ENCODE peak calls at places on chromosomes 16 and 17, in six cellular contexts. G, J, B, Y, U and H are unnamed samples.

GRCh38 chr16:87489434-87490045 is 3.3 kb downstream of the ZCCHC14 start:
- DNase-seq in U (no peak), Y (no peak), B (no peak), J (no peak), G (no peak), H (no peak)

GRCh38 chr16:86195863-86196630 is 297.1 kb downstream of the IRF8 start:
- DNase-seq in B (no peak), Y (no peak), J (no peak), G (no peak), U (no peak), H (no peak)

GRCh38 chr16:21611546-21612384 is 12.4 kb downstream of the METTL9 start:
- DNase-seq in U (peak), B (no peak), J (no peak), Y (peak), G (no peak), H (no peak)

GRCh38 chr17:33647976-33648375 is 354.9 kb upstream of the ASIC2 start:
- DNase-seq in U (peak), G (peak), B (no peak), Y (peak), J (peak), H (no peak)

GRCh38 chr16:49699718-49700117 is 156.2 kb downstream of the ZNF423 start:
- DNase-seq in G (no peak), Y (no peak), J (no peak), B (no peak), U (no peak), H (no peak)

GRCh38 chr17:45227631-45228120 is 6.0 kb downstream of the FMNL1 start:
- DNase-seq in U (no peak), J (no peak), G (no peak), B (no peak), Y (no peak), H (no peak)

GRCh38 chr16:82658796-82659195 is 32.0 kb downstream of the CDH13 start:
- DNase-seq in J (no peak), G (no peak), U (peak), B (no peak), Y (no peak), H (no peak)

GRCh38 chr16:1296688-1297412 is 12.6 kb upstream of the UBE2I start:
- DNase-seq in U (peak), G (peak), Y (peak), J (peak), B (no peak), H (no peak)

GRCh38 chr17:8192070-8192815 is 2.3 kb upstream of the BORCS6 start:
- DNase-seq in J (peak), U (peak), G (peak), Y (peak), B (peak), H (no peak)

GRCh38 chr16:83402969-83403368 is 404.8 kb upstream of the HSBP1 start:
- DNase-seq in U (peak), J (no peak), G (peak), Y (peak), B (no peak), H (no peak)

GRCh38 chr17:17137731-17138585 is 68.2 kb downstream of the PLD6 start:
- DNase-seq in J (no peak), U (no peak), Y (no peak), G (no peak), B (no peak), H (no peak)

GRCh38 chr17:77025781-77026180 is 115.0 kb upstream of the SEC14L1 start:
- DNase-seq in B (no peak), U (no peak), J (no peak), G (no peak), Y (no peak), H (no peak)

GRCh38 chr16:23072084-23072599 is 77.1 kb downstream of the USP31 start:
- DNase-seq in J (peak), G (peak), U (peak), Y (peak), B (no peak), H (no peak)

GRCh38 chr16:53456625-53457024 is 22.4 kb downstream of the RBL2 start:
- DNase-seq in Y (no peak), B (no peak), J (no peak), G (no peak), U (no peak), H (peak)

GRCh38 chr16:65136656-65137055 is 14.8 kb upstream of the CDH11 start:
- DNase-seq in Y (no peak), J (no peak), B (no peak), G (no peak), U (no peak), H (no peak)

GRCh38 chr17:44585315-44585714 is 28.0 kb downstream of the FZD2 start:
- DNase-seq in G (no peak), Y (no peak), J (no peak), U (no peak), B (no peak), H (no peak)

GRCh38 chr17:33463887-33464286 is 170.8 kb upstream of the ASIC2 start:
- DNase-seq in U (no peak), Y (no peak), J (no peak), G (no peak), B (no peak), H (no peak)

GRCh38 chr17:49913226-49914095 is 55.5 kb upstream of the DLX4 start:
- DNase-seq in B (no peak), J (peak), U (peak), Y (peak), G (peak), H (no peak)

GRCh38 chr16:78289844-78290277 is 190.4 kb downstream of the WWOX start:
- DNase-seq in Y (no peak), G (no peak), B (no peak), U (no peak), J (no peak), H (no peak)